ENCODE peak calls at places on chromosomes 3 and 15, in six cellular contexts. One of them, this sample, is unnamed.
A peak's percentile ranks its signal among the peaks of the same experiment; 100 is the strongest.

GRCh38 chr3:34569437-34569836 is 771.0 kb downstream of the PDCD6IP start:
- DNase-seq in stimulated activated CD4-positive, alpha-beta T cell treated with anti-CD3 and anti-CD28 coated beads, Interleukin-2, amount 100 ng/mL, for 48 hours: no peak
- DNase-seq in RWPE1: no peak
- DNase-seq in breast epithelium: no peak
- DNase-seq in GM03348: no peak
- DNase-seq in retina: no peak
- DNase-seq in this sample: no peak

GRCh38 chr15:39344662-39345141 is 236.2 kb upstream of the THBS1 start:
- DNase-seq in breast epithelium: no peak
- DNase-seq in retina: no peak
- DNase-seq in GM03348: no peak
- DNase-seq in RWPE1: no peak
- DNase-seq in stimulated activated CD4-positive, alpha-beta T cell treated with anti-CD3 and anti-CD28 coated beads, Interleukin-2, amount 100 ng/mL, for 48 hours: no peak
- DNase-seq in this sample: no peak

GRCh38 chr3:172084871-172085556 is 45.6 kb downstream of the FNDC3B start:
- DNase-seq in GM03348: no peak
- DNase-seq in retina: no peak
- DNase-seq in stimulated activated CD4-positive, alpha-beta T cell treated with anti-CD3 and anti-CD28 coated beads, Interleukin-2, amount 100 ng/mL, for 48 hours: no peak
- DNase-seq in breast epithelium: no peak
- DNase-seq in RWPE1: no peak
- DNase-seq in this sample: no peak

GRCh38 chr15:44738340-44738984 is 2.1 kb downstream of the TRIM69 start:
- DNase-seq in GM03348: peak; percentile 71
- DNase-seq in RWPE1: peak; percentile 51
- DNase-seq in retina: peak; percentile 16
- DNase-seq in stimulated activated CD4-positive, alpha-beta T cell treated with anti-CD3 and anti-CD28 coated beads, Interleukin-2, amount 100 ng/mL, for 48 hours: no peak
- DNase-seq in breast epithelium: no peak
- DNase-seq in this sample: no peak

GRCh38 chr3:71101581-71101980 is 481.9 kb downstream of the FOXP1 start:
- DNase-seq in GM03348: peak; percentile 37
- DNase-seq in RWPE1: no peak
- DNase-seq in breast epithelium: no peak
- DNase-seq in retina: no peak
- DNase-seq in stimulated activated CD4-positive, alpha-beta T cell treated with anti-CD3 and anti-CD28 coated beads, Interleukin-2, amount 100 ng/mL, for 48 hours: no peak
- DNase-seq in this sample: no peak

GRCh38 chr15:65836665-65837064 is 32.6 kb upstream of the RAB11A start:
- DNase-seq in RWPE1: no peak
- DNase-seq in retina: no peak
- DNase-seq in stimulated activated CD4-positive, alpha-beta T cell treated with anti-CD3 and anti-CD28 coated beads, Interleukin-2, amount 100 ng/mL, for 48 hours: no peak
- DNase-seq in GM03348: no peak
- DNase-seq in breast epithelium: no peak
- DNase-seq in this sample: no peak

GRCh38 chr3:55964491-55964980 is 477.4 kb upstream of the WNT5A start:
- DNase-seq in GM03348: no peak
- DNase-seq in stimulated activated CD4-positive, alpha-beta T cell treated with anti-CD3 and anti-CD28 coated beads, Interleukin-2, amount 100 ng/mL, for 48 hours: no peak
- DNase-seq in RWPE1: no peak
- DNase-seq in retina: no peak
- DNase-seq in breast epithelium: no peak
- DNase-seq in this sample: no peak

GRCh38 chr3:127549826-127550487 is 40.6 kb downstream of the TPRA1 start:
- DNase-seq in GM03348: no peak
- DNase-seq in retina: no peak
- DNase-seq in RWPE1: no peak
- DNase-seq in stimulated activated CD4-positive, alpha-beta T cell treated with anti-CD3 and anti-CD28 coated beads, Interleukin-2, amount 100 ng/mL, for 48 hours: no peak
- DNase-seq in breast epithelium: no peak
- DNase-seq in this sample: no peak

GRCh38 chr3:77693147-77693546 is 653.2 kb downstream of the ROBO2 start:
- DNase-seq in breast epithelium: no peak
- DNase-seq in stimulated activated CD4-positive, alpha-beta T cell treated with anti-CD3 and anti-CD28 coated beads, Interleukin-2, amount 100 ng/mL, for 48 hours: no peak
- DNase-seq in RWPE1: no peak
- DNase-seq in retina: no peak
- DNase-seq in GM03348: no peak
- DNase-seq in this sample: no peak

GRCh38 chr15:93037341-93038063 is 51.5 kb downstream of the RGMA start:
- DNase-seq in GM03348: peak; percentile 70
- DNase-seq in retina: peak; percentile 63
- DNase-seq in breast epithelium: peak; percentile 51
- DNase-seq in RWPE1: no peak
- DNase-seq in stimulated activated CD4-positive, alpha-beta T cell treated with anti-CD3 and anti-CD28 coated beads, Interleukin-2, amount 100 ng/mL, for 48 hours: no peak
- DNase-seq in this sample: no peak

GRCh38 chr3:186540444-186541226 is 3.5 kb downstream of the CRYGS start:
- DNase-seq in breast epithelium: peak; percentile 67
- DNase-seq in retina: peak; percentile 78
- DNase-seq in RWPE1: peak; percentile 70
- DNase-seq in GM03348: peak; percentile 61
- DNase-seq in stimulated activated CD4-positive, alpha-beta T cell treated with anti-CD3 and anti-CD28 coated beads, Interleukin-2, amount 100 ng/mL, for 48 hours: peak; percentile 83
- DNase-seq in this sample: no peak

GRCh38 chr3:113736548-113737089 is 9.4 kb downstream of the NAA50 start:
- DNase-seq in breast epithelium: no peak
- DNase-seq in stimulated activated CD4-positive, alpha-beta T cell treated with anti-CD3 and anti-CD28 coated beads, Interleukin-2, amount 100 ng/mL, for 48 hours: no peak
- DNase-seq in retina: peak; percentile 56
- DNase-seq in RWPE1: peak; percentile 30
- DNase-seq in GM03348: peak; percentile 60
- DNase-seq in this sample: no peak

GRCh38 chr3:14300721-14301377 is 101.6 kb upstream of the SLC6A6 start:
- DNase-seq in RWPE1: no peak
- DNase-seq in stimulated activated CD4-positive, alpha-beta T cell treated with anti-CD3 and anti-CD28 coated beads, Interleukin-2, amount 100 ng/mL, for 48 hours: no peak
- DNase-seq in breast epithelium: no peak
- DNase-seq in retina: no peak
- DNase-seq in GM03348: no peak
- DNase-seq in this sample: no peak

GRCh38 chr3:40719660-40720287 is 195.0 kb downstream of the ZNF621 start:
- DNase-seq in RWPE1: peak; percentile 32
- DNase-seq in retina: no peak
- DNase-seq in breast epithelium: no peak
- DNase-seq in GM03348: no peak
- DNase-seq in stimulated activated CD4-positive, alpha-beta T cell treated with anti-CD3 and anti-CD28 coated beads, Interleukin-2, amount 100 ng/mL, for 48 hours: no peak
- DNase-seq in this sample: no peak

GRCh38 chr3:81554348-81554747 is 207.1 kb downstream of the GBE1 start:
- DNase-seq in RWPE1: no peak
- DNase-seq in retina: no peak
- DNase-seq in GM03348: no peak
- DNase-seq in stimulated activated CD4-positive, alpha-beta T cell treated with anti-CD3 and anti-CD28 coated beads, Interleukin-2, amount 100 ng/mL, for 48 hours: no peak
- DNase-seq in breast epithelium: no peak
- DNase-seq in this sample: no peak

GRCh38 chr3:72375237-72376154 is 472.7 kb downstream of the SHQ1 start:
- DNase-seq in retina: no peak
- DNase-seq in breast epithelium: no peak
- DNase-seq in RWPE1: no peak
- DNase-seq in stimulated activated CD4-positive, alpha-beta T cell treated with anti-CD3 and anti-CD28 coated beads, Interleukin-2, amount 100 ng/mL, for 48 hours: peak; percentile 25
- DNase-seq in GM03348: no peak
- DNase-seq in this sample: peak; percentile 16

GRCh38 chr3:38755130-38755529 is 60.9 kb downstream of the SCN10A start:
- DNase-seq in retina: no peak
- DNase-seq in GM03348: no peak
- DNase-seq in breast epithelium: no peak
- DNase-seq in RWPE1: no peak
- DNase-seq in stimulated activated CD4-positive, alpha-beta T cell treated with anti-CD3 and anti-CD28 coated beads, Interleukin-2, amount 100 ng/mL, for 48 hours: no peak
- DNase-seq in this sample: no peak

GRCh38 chr15:70014860-70015490 is 82.7 kb downstream of the TLE3 start:
- DNase-seq in breast epithelium: no peak
- DNase-seq in retina: peak; percentile 58
- DNase-seq in RWPE1: no peak
- DNase-seq in GM03348: no peak
- DNase-seq in stimulated activated CD4-positive, alpha-beta T cell treated with anti-CD3 and anti-CD28 coated beads, Interleukin-2, amount 100 ng/mL, for 48 hours: no peak
- DNase-seq in this sample: peak; percentile 84

GRCh38 chr15:92448370-92448769 is 54.7 kb downstream of the ST8SIA2 start:
- DNase-seq in retina: no peak
- DNase-seq in RWPE1: no peak
- DNase-seq in stimulated activated CD4-positive, alpha-beta T cell treated with anti-CD3 and anti-CD28 coated beads, Interleukin-2, amount 100 ng/mL, for 48 hours: no peak
- DNase-seq in GM03348: no peak
- DNase-seq in breast epithelium: no peak
- DNase-seq in this sample: no peak